ENCODE peak calls at places on chromosomes 1 and 21, in seven cellular contexts. T is IMR-90, W is mesenchymal stem cell, V is neuronal stem cell, X is mesendoderm, H is H1, C is trophoblast cell. D is an unnamed sample. For H3K4me1, the result is how much of the 10 kb centered on the place peaks cover.

GRCh38 chr1:152495066-152495675 is 15.4 kb upstream of the LCE5A start:
- DNase-seq in X (peak), C (peak), W (no peak), V (no peak), H (no peak), T (no peak), D (no peak)

GRCh38 chr1:112410704-112411103 is 14.7 kb downstream of the CTTNBP2NL start:
- DNase-seq in C (no peak), X (no peak), V (no peak), W (no peak), T (no peak), H (no peak), D (no peak)

GRCh38 chr21:44965251-44966022 is 25.6 kb downstream of the SLX9 start:
- DNase-seq in T (peak), H (no peak), W (peak), V (no peak), X (no peak), C (no peak), D (no peak)

GRCh38 chr1:24202556-24202955 is 15.5 kb upstream of the IFNLR1 start:
- DNase-seq in X (no peak), W (no peak), T (no peak), V (no peak), H (no peak), C (no peak), D (no peak)

GRCh38 chr1:96843196-96843595 is 121.6 kb downstream of the PTBP2 start:
- DNase-seq in H (no peak), X (no peak), W (peak), V (no peak), T (peak), C (no peak), D (no peak)

GRCh38 chr1:106620521-106620954 is 435.9 kb upstream of the PRMT6 start:
- DNase-seq in V (no peak), C (no peak), H (no peak), W (no peak), X (no peak), T (no peak), D (no peak)

GRCh38 chr1:24266398-24266941 is 52.7 kb upstream of the GRHL3 start:
- DNase-seq in X (peak), W (peak), H (no peak), C (peak), V (no peak), T (peak), D (no peak)

GRCh38 chr21:20592482-20592881 is 405.7 kb upstream of the NCAM2 start:
- DNase-seq in W (no peak), H (no peak), V (no peak), C (no peak), X (peak), T (no peak), D (no peak)

GRCh38 chr1:227654858-227655752 is 80.0 kb downstream of the JMJD4 start:
- DNase-seq in C (no peak), T (no peak), X (peak), H (no peak), W (peak), V (no peak), D (no peak)

GRCh38 chr1:41483960-41484844 is at the start of gene EDN2:
- DNase-seq in C (peak), X (peak), T (no peak), V (no peak), H (no peak), W (no peak), D (peak)

GRCh38 chr1:181972256-181972655 is 89.3 kb downstream of the ZNF648 start:
- DNase-seq in H (no peak), V (no peak), C (no peak), W (no peak), T (no peak), X (peak), D (no peak)

GRCh38 chr1:205237526-205238484 is 10.1 kb downstream of the TMCC2 start:
- DNase-seq in W (no peak), T (no peak), H (no peak), V (no peak), X (no peak), C (no peak), D (no peak)

GRCh38 chr1:231885209-231885854 is 258.7 kb downstream of the DISC1 start:
- DNase-seq in T (peak), H (no peak), W (peak), C (peak), V (no peak), X (no peak), D (no peak)

GRCh38 chr1:245791410-245792312 is 636.9 kb downstream of the KIF26B start:
- DNase-seq in V (no peak), C (peak), T (no peak), W (peak), H (no peak), X (no peak), D (no peak)

GRCh38 chr1:51324271-51325010 is 5.9 kb downstream of the TTC39A start:
- DNase-seq in T (no peak), W (no peak), C (no peak), H (no peak), V (no peak), X (no peak), D (no peak)

GRCh38 chr1:177873238-177873637 is 96.6 kb downstream of the SEC16B start:
- DNase-seq in V (no peak), W (peak), H (no peak), C (peak), X (peak), T (peak), D (no peak)

GRCh38 chr1:34474566-34474965 is 280.3 kb upstream of the GJB5 start:
- DNase-seq in T (no peak), W (no peak), X (no peak), C (no peak), V (no peak), H (no peak), D (no peak)

GRCh38 chr21:38303300-38303699 is 46.5 kb downstream of the KCNJ15 start:
- DNase-seq in X (no peak), C (no peak), T (peak), H (no peak), W (peak), V (no peak), D (no peak)

GRCh38 chr1:31961536-31961935 is 23.4 kb upstream of the PTP4A2 start:
- DNase-seq in C (no peak), V (no peak), X (no peak), H (no peak), W (no peak), T (no peak), D (no peak)

GRCh38 chr1:33824321-33824720 is 39.6 kb upstream of the HMGB4 start:
- DNase-seq in X (no peak), T (no peak), W (no peak), H (no peak), C (no peak), V (no peak), D (no peak)

GRCh38 chr1:63368131-63368530 is 704 bp downstream of the ALG6 start:
- DNase-seq in V (no peak), X (no peak), T (no peak), H (no peak), C (no peak), W (no peak), D (no peak)

GRCh38 chr21:25934130-25934529 is 199.4 kb downstream of the GABPA start:
- DNase-seq in V (no peak), C (peak), T (peak), W (peak), X (no peak), H (no peak), D (no peak)

GRCh38 chr1:30083800-30084464 is 639.5 kb downstream of the MATN1 start:
- DNase-seq in H (no peak), C (no peak), X (peak), W (peak), T (peak), V (no peak), D (no peak)

GRCh38 chr1:221166559-221167318 is 287.5 kb downstream of the HLX start:
- DNase-seq in W (no peak), H (no peak), C (peak), T (no peak), V (no peak), X (no peak), D (no peak)

GRCh38 chr1:154768456-154769125 is 101.5 kb downstream of the KCNN3 start:
- DNase-seq in C (peak), X (no peak), W (peak), H (no peak), T (no peak), V (no peak), D (no peak)

GRCh38 chr1:158830904-158831507 is at the start of gene MNDA:
- DNase-seq in X (no peak), T (no peak), V (no peak), W (no peak), C (peak), H (no peak), D (no peak)

GRCh38 chr1:67347688-67348472 is 40.2 kb downstream of the IL12RB2 start:
- DNase-seq in X (peak), H (peak), C (peak), T (peak), V (peak), W (peak), D (peak)

GRCh38 chr1:225871374-225872074 is 10.7 kb downstream of the TMEM63A start:
- DNase-seq in V (no peak), T (no peak), H (no peak), W (no peak), C (no peak), X (peak), D (no peak)

GRCh38 chr1:18939398-18940302 is 16.8 kb downstream of the IFFO2 start:
- DNase-seq in T (peak), V (no peak), X (no peak), C (peak), H (no peak), W (peak), D (no peak)

GRCh38 chr1:27116697-27117096 is 38.2 kb downstream of the SLC9A1 start:
- DNase-seq in W (peak), C (no peak), V (no peak), T (no peak), H (no peak), X (no peak), D (no peak)

GRCh38 chr1:16677552-16678423 is 11.0 kb upstream of the RNU1-3 start:
- DNase-seq in T (peak), W (peak), X (peak), V (peak), H (no peak), C (peak), D (peak)

GRCh38 chr1:54809496-54810074 is 8.5 kb upstream of the TTC22 start:
- DNase-seq in V (no peak), C (no peak), T (no peak), W (no peak), H (no peak), X (no peak), D (no peak)

GRCh38 chr21:25733859-25734653 is 648 bp downstream of the ATP5PF start:
- DNase-seq in W (peak), H (no peak), T (peak), C (peak), V (no peak), X (peak), D (no peak)

GRCh38 chr1:174153825-174154107 is 5.6 kb upstream of the RABGAP1L start:
- DNase-seq in C (no peak), W (no peak), H (no peak), V (no peak), X (no peak), T (no peak), D (no peak)

GRCh38 chr1:111943056-111943455 is 46.4 kb downstream of the KCND3 start:
- DNase-seq in H (no peak), W (no peak), C (no peak), X (no peak), V (no peak), T (no peak), D (no peak)

GRCh38 chr1:212040629-212041028 is 5.1 kb downstream of the DTL start:
- DNase-seq in X (no peak), C (no peak), T (no peak), V (no peak), W (peak), H (no peak), D (no peak)

GRCh38 chr1:56060901-56061300 is 518.5 kb downstream of the PLPP3 start:
- DNase-seq in H (no peak), W (peak), C (no peak), V (no peak), X (no peak), T (peak), D (no peak)

GRCh38 chr1:55280731-55281130 is 65.6 kb upstream of the USP24 start:
- DNase-seq in W (no peak), H (no peak), V (no peak), C (no peak), T (peak), X (no peak), D (no peak)

GRCh38 chr1:197911172-197911856 is 5.9 kb upstream of the LHX9 start:
- DNase-seq in H (no peak), T (no peak), C (no peak), W (no peak), X (no peak), V (peak), D (peak)

GRCh38 chr1:42953182-42954180 is 5.2 kb downstream of the SLC2A1 start:
- DNase-seq in C (no peak), H (no peak), V (no peak), X (no peak), T (no peak), W (no peak), D (no peak)

GRCh38 chr1:42950146-42950480 is 8.6 kb downstream of the SLC2A1 start:
- DNase-seq in X (no peak), V (no peak), C (no peak), W (no peak), T (peak), H (no peak), D (no peak)

GRCh38 chr1:42949312-42950145 is 9.1 kb downstream of the SLC2A1 start:
- DNase-seq in T (no peak), C (no peak), V (no peak), W (no peak), H (no peak), X (no peak), D (no peak)

GRCh38 chr1:42951588-42951987 is 7.1 kb downstream of the SLC2A1 start:
- DNase-seq in X (no peak), V (no peak), C (no peak), T (no peak), W (no peak), H (no peak), D (no peak)

GRCh38 chr1:42952353-42953001 is 6.2 kb downstream of the SLC2A1 start:
- DNase-seq in V (no peak), T (no peak), X (no peak), W (no peak), C (no peak), H (no peak), D (no peak)
- H3K4me1 ChIP-seq in V (half or more), T (under half), X (under half), W (under half), C (under half), H (under half), D (under half)

DNA sequence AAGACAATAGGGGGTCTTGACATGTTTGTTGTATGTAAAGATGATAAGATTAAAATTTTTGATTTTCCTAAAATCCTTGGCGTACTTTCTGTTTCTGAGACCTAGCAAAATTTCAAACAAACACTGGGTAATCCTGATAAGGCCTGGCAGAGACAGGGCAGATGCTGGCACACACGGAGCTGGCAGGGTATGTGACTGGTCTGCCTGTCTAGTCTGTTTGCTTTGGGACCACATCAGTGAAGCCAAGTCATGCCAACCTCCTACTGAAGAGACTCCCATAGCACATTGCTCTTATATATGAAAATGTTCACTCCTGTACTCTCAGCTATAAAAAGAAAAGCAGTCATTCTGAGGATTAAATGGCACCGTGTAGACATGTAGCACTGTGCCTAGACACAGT is 14.1 kb downstream of the TOR3A start:
- DNase-seq in H (no peak), T (no peak), X (no peak), C (no peak), V (no peak), W (no peak), D (no peak)
- H3K18ac ChIP-seq in H (no peak), T (no peak), X (no peak), C (no peak), V (no peak), W (no peak), D (no peak)

DNA sequence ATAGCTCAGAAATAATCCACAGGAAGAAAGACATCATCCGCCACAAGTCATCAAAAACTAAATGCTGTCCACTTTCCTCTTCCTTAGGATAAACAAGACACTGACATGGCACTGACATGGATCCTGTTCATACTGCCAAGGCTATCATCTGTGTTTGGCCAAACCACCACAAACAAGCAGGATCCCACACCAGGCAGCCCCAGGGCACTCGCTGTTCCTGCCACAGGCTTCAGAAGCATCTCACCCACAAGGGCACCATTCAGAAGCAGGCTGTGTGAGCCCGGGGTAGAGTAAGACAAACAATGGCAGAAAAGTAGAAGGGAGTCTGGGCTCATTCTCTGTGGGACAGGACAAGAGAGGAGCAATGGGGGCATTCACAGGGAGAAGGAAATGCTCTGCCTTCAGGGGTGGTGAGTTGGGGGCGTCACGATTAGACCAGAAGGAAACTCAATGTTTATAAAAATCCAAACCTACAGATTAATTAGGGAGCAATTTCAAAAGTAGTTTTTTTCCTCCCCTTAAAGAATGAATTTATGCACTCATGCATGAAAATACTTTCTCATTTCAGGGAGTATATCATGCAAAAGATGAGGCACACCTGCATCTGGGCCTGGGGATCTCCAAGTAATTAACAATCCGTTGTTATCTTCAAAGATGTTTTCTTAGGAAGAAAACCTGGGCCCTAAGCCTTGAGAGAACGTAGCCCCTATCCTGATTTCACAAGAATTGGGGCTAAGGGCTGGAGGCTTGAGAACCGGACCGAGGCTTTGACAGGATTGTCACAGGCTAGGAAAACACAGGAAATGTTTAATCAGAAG is 43.3 kb upstream of the ATP1A1 start:
- DNase-seq in T (no peak), C (peak), H (no peak), X (no peak), W (no peak), V (no peak), D (no peak)
- H2BK120ac ChIP-seq in T (no peak), C (no peak), H (no peak), X (no peak), W (no peak), V (no peak), D (no peak)

GRCh38 chr1:61289232-61289967 is 207.0 kb downstream of the NFIA start:
- DNase-seq in H (no peak), W (no peak), T (no peak), X (no peak), C (no peak), V (no peak), D (no peak)

GRCh38 chr1:61287014-61287413 is 204.7 kb downstream of the NFIA start:
- DNase-seq in H (no peak), X (no peak), W (no peak), T (peak), V (no peak), C (peak), D (no peak)

GRCh38 chr1:61285371-61285885 is 203.1 kb downstream of the NFIA start:
- DNase-seq in H (no peak), V (no peak), X (no peak), C (no peak), W (no peak), T (no peak), D (no peak)

GRCh38 chr1:61290525-61290924 is 208.2 kb downstream of the NFIA start:
- DNase-seq in H (no peak), V (no peak), C (no peak), W (no peak), T (no peak), X (no peak), D (no peak)

GRCh38 chr1:61287734-61288133 is 205.4 kb downstream of the NFIA start:
- DNase-seq in V (no peak), C (peak), T (peak), W (no peak), H (no peak), X (no peak), D (no peak)
- H3K4me1 ChIP-seq in V (under half), C (under half), T (under half), W (under half), H (under half), X (under half), D (under half)

DNA sequence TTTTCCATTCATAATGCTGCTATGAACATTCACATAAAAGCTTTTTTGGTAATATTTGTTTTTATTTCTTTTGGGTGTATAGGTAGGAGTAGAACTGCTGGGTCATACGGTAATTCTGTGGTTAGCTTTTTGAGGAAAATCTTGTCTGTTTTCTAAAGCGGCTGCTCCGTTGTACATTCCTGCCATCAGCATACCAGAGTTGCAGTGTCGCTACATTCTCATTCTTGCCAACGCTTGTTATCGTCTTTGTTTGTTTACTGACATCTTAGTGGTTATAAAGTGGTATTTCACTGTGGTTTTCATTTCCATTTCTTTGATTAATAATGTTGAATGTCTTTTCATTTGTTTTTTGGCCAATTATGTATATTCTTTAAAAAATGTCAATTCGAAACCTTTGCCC is 469.8 kb upstream of the ZP4 start:
- DNase-seq in V (no peak), X (no peak), T (no peak), W (no peak), C (no peak), H (no peak), D (no peak)
- H3K18ac ChIP-seq in V (no peak), X (no peak), T (no peak), W (no peak), C (no peak), H (no peak), D (no peak)

DNA sequence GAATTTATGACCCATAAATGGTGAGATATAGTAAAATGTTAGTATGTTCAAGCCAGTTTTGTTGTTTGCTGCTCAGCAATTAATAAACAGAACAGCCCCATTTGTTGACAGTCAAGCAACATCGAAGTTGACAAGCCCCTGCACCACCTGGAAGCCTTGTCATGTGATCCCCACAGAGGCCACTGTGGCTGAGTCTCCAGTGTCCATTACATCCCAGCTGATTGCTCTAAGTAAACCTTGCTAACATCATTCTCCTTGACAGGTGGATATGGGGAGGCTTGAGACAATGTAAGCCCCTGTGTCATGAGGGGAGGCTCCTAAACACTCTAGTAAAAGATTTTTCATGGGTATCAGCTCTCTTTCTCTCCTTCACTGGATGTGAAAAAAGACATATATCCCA is 17.5 kb upstream of the TACSTD2 start:
- DNase-seq in H (no peak), V (no peak), T (no peak), C (no peak), W (no peak), X (no peak), D (no peak)
- H2BK120ac ChIP-seq in H (no peak), V (no peak), T (no peak), C (no peak), W (no peak), X (no peak), D (no peak)

D was measured in H9.